ENCODE peak calls at places on chromosome 15, in five cellular contexts. N is colonic mucosa; A is WTC11; W is GOT3; K is CD4-positive, CD25-positive, alpha-beta regulatory T cell. V is an unnamed sample.
A peak's percentile ranks its signal among the peaks of the same experiment; 100 is the strongest.

GRCh38 chr15:70507772-70508351 is 255.5 kb downstream of the UACA start:
- DNase-seq in A (no peak), W (no peak), K (no peak), N (no peak), V (peak; percentile 51)

GRCh38 chr15:82566690-82567089 is 26.4 kb upstream of the RPS17 start:
- DNase-seq in N (no peak), A (no peak), W (no peak), K (no peak), V (no peak)

GRCh38 chr15:40957581-40958051 is 4.3 kb downstream of the CHAC1 start:
- DNase-seq in W (no peak), K (no peak), A (no peak), N (peak; percentile 58), V (no peak)

GRCh38 chr15:29035571-29036285 is 150.0 kb downstream of the APBA2 start:
- DNase-seq in A (no peak), K (no peak), N (no peak), W (no peak), V (no peak)

GRCh38 chr15:34616613-34617012 is 33.2 kb upstream of the GOLGA8B start:
- DNase-seq in N (no peak), W (no peak), K (no peak), A (no peak), V (no peak)

GRCh38 chr15:91431041-91431715 is 331.1 kb downstream of the SV2B start:
- DNase-seq in W (no peak), A (no peak), N (no peak), K (no peak), V (no peak)

GRCh38 chr15:34679326-34679725 is 75.5 kb downstream of the GJD2 start:
- DNase-seq in N (no peak), A (no peak), W (no peak), K (no peak), V (no peak)

GRCh38 chr15:66963084-66963483 is 102.3 kb upstream of the SMAD3 start:
- DNase-seq in W (no peak), K (no peak), A (no peak), N (no peak), V (no peak)

GRCh38 chr15:99631256-99631655 is 65.5 kb downstream of the MEF2A start:
- DNase-seq in W (no peak), K (no peak), A (no peak), N (no peak), V (no peak)

GRCh38 chr15:59917504-59918157 is 86.5 kb upstream of the FOXB1 start:
- DNase-seq in A (peak; percentile 90), W (no peak), K (peak; percentile 56), N (peak; percentile 70), V (peak; percentile 29)

GRCh38 chr15:88440021-88440420 is 27.2 kb downstream of the MRPL46 start:
- DNase-seq in A (no peak), N (no peak), W (no peak), K (no peak), V (no peak)

GRCh38 chr15:47885921-47886320 is 168.6 kb downstream of the SEMA6D start:
- DNase-seq in N (no peak), K (no peak), A (no peak), W (no peak), V (no peak)

GRCh38 chr15:33547876-33548275 is 237.1 kb downstream of the RYR3 start:
- DNase-seq in N (no peak), A (peak; percentile 87), K (no peak), W (no peak), V (no peak)

GRCh38 chr15:90338483-90338980 is 13.6 kb upstream of the ZNF774 start:
- DNase-seq in W (no peak), K (no peak), N (no peak), A (no peak), V (no peak)

GRCh38 chr15:67433495-67434099 is 87.3 kb upstream of the C15orf61 start:
- DNase-seq in K (no peak), N (peak; percentile 46), A (peak; percentile 65), W (peak; percentile 29), V (peak; percentile 47)

GRCh38 chr15:24848050-24848449 is 106.7 kb upstream of the SNRPN start:
- DNase-seq in K (no peak), A (peak; percentile 42), W (no peak), N (no peak), V (no peak)

GRCh38 chr15:67121725-67122600 is 56.6 kb downstream of the SMAD3 start:
- DNase-seq in K (no peak), A (no peak), W (no peak), N (no peak), V (no peak)

GRCh38 chr15:64763874-64764273 is 11.5 kb downstream of the RBPMS2 start:
- DNase-seq in N (no peak), A (no peak), K (no peak), W (no peak), V (no peak)

GRCh38 chr15:39908186-39908585 is 11.9 kb downstream of the GPR176 start:
- DNase-seq in N (no peak), W (no peak), A (no peak), K (no peak), V (no peak)

GRCh38 chr15:101483476-101483875 is 6.0 kb downstream of the PCSK6 start:
- DNase-seq in N (no peak), K (no peak), W (no peak), A (no peak), V (no peak)

GRCh38 chr15:20345401-20345958 is 196.1 kb downstream of the GOLGA6L6 start:
- DNase-seq in W (no peak), K (no peak), A (no peak), N (no peak), V (no peak)

GRCh38 chr15:67109141-67110034 is 44.0 kb downstream of the SMAD3 start:
- DNase-seq in N (peak; percentile 56), W (peak; percentile 61), A (no peak), K (no peak), V (no peak)

GRCh38 chr15:32982001-32982400 is 212.5 kb downstream of the FMN1 start:
- DNase-seq in K (no peak), W (no peak), N (no peak), A (no peak), V (no peak)

GRCh38 chr15:93829115-93829849 is 402.1 kb upstream of the MCTP2 start:
- DNase-seq in N (no peak), K (no peak), W (no peak), A (no peak), V (no peak)

GRCh38 chr15:85474700-85475316 is 94.4 kb downstream of the AKAP13 start:
- DNase-seq in A (no peak), N (no peak), W (no peak), K (no peak), V (no peak)

GRCh38 chr15:29044506-29044905 is 158.7 kb downstream of the APBA2 start:
- DNase-seq in K (no peak), N (no peak), A (no peak), W (no peak), V (no peak)

GRCh38 chr15:38528279-38528678 is 36.3 kb downstream of the RASGRP1 start:
- DNase-seq in K (no peak), N (no peak), W (no peak), A (no peak), V (no peak)

GRCh38 chr15:40088929-40089755 is 19.5 kb downstream of the BMF start:
- DNase-seq in N (no peak), W (no peak), A (peak; percentile 70), K (no peak), V (no peak)

GRCh38 chr15:26449296-26449695 is 323.6 kb downstream of the GABRB3 start:
- DNase-seq in A (no peak), N (no peak), W (no peak), K (no peak), V (no peak)

GRCh38 chr15:79193157-79193948 is 89.2 kb upstream of the ANKRD34C start:
- DNase-seq in A (no peak), N (no peak), W (no peak), K (no peak), V (no peak)

GRCh38 chr15:78177447-78177873 is 28.3 kb downstream of the IDH3A start:
- DNase-seq in W (no peak), A (peak; percentile 87), K (no peak), N (peak; percentile 56), V (no peak)

GRCh38 chr15:74723754-74724334 is 1.5 kb downstream of the CYP1A1 start:
- DNase-seq in W (no peak), K (peak; percentile 29), A (no peak), N (peak; percentile 23), V (peak; percentile 86)

GRCh38 chr15:100043069-100043641 is 298.6 kb downstream of the ADAMTS17 start:
- DNase-seq in A (no peak), N (no peak), K (no peak), W (no peak), V (peak; percentile 93)

GRCh38 chr15:50993598-50993997 is 85.1 kb downstream of the AP4E1 start:
- DNase-seq in W (no peak), K (no peak), N (no peak), A (no peak), V (no peak)

GRCh38 chr15:91609231-91609630 is 244.3 kb upstream of the SLCO3A1 start:
- DNase-seq in K (no peak), N (no peak), W (no peak), A (no peak), V (no peak)